ENCODE peak calls at places on chromosomes 4 and X, in four cellular contexts. One of them, this sample, is unnamed.

GRCh38 chr4:184143770-184144564 is 73.7 kb downstream of the ENPP6 start:
- DNase-seq in K562: no peak
- DNase-seq in SW480: no peak
- DNase-seq in activated T-helper 9 cell treated with anti-CD3 and anti-CD28 coated beads, Interleukin-2, amount 50 U/mL, for 16 hours: no peak
- DNase-seq in this sample: no peak

GRCh38 chrX:50154429-50154828 is 46.4 kb downstream of the AKAP4 start:
- DNase-seq in K562: no peak
- DNase-seq in SW480: no peak
- DNase-seq in activated T-helper 9 cell treated with anti-CD3 and anti-CD28 coated beads, Interleukin-2, amount 50 U/mL, for 16 hours: no peak
- DNase-seq in this sample: peak; percentile 79

GRCh38 chr4:135605096-135605495 is 1403.5 kb upstream of the PABPC4L start:
- DNase-seq in K562: no peak
- DNase-seq in SW480: no peak
- DNase-seq in activated T-helper 9 cell treated with anti-CD3 and anti-CD28 coated beads, Interleukin-2, amount 50 U/mL, for 16 hours: no peak
- DNase-seq in this sample: no peak

GRCh38 chrX:39955621-39956020 is 142.1 kb downstream of the BCOR start:
- DNase-seq in K562: no peak
- DNase-seq in SW480: peak; percentile 56
- DNase-seq in activated T-helper 9 cell treated with anti-CD3 and anti-CD28 coated beads, Interleukin-2, amount 50 U/mL, for 16 hours: no peak
- DNase-seq in this sample: no peak

GRCh38 chr4:81410695-81411094 is 61.0 kb downstream of the RASGEF1B start:
- DNase-seq in K562: no peak
- DNase-seq in SW480: no peak
- DNase-seq in activated T-helper 9 cell treated with anti-CD3 and anti-CD28 coated beads, Interleukin-2, amount 50 U/mL, for 16 hours: no peak
- DNase-seq in this sample: no peak

GRCh38 chrX:151359931-151360871 is 36.8 kb upstream of the VMA21 start:
- DNase-seq in K562: peak; percentile 8
- DNase-seq in SW480: peak; percentile 29
- DNase-seq in activated T-helper 9 cell treated with anti-CD3 and anti-CD28 coated beads, Interleukin-2, amount 50 U/mL, for 16 hours: peak; percentile 13
- DNase-seq in this sample: peak; percentile 5

GRCh38 chrX:44400588-44400987 is 57.1 kb upstream of the EFHC2 start:
- DNase-seq in K562: no peak
- DNase-seq in SW480: peak; percentile 60
- DNase-seq in activated T-helper 9 cell treated with anti-CD3 and anti-CD28 coated beads, Interleukin-2, amount 50 U/mL, for 16 hours: no peak
- DNase-seq in this sample: no peak

GRCh38 chr4:151417164-151417571 is 8.2 kb downstream of the FHIP1A start:
- DNase-seq in K562: no peak
- DNase-seq in SW480: no peak
- DNase-seq in activated T-helper 9 cell treated with anti-CD3 and anti-CD28 coated beads, Interleukin-2, amount 50 U/mL, for 16 hours: no peak
- DNase-seq in this sample: no peak

GRCh38 chr4:42750831-42751230 is 93.9 kb upstream of the ATP8A1 start:
- DNase-seq in K562: no peak
- DNase-seq in SW480: no peak
- DNase-seq in activated T-helper 9 cell treated with anti-CD3 and anti-CD28 coated beads, Interleukin-2, amount 50 U/mL, for 16 hours: no peak
- DNase-seq in this sample: no peak

GRCh38 chr4:53596901-53597300 is 5.6 kb upstream of the LNX1 start:
- DNase-seq in K562: no peak
- DNase-seq in SW480: no peak
- DNase-seq in activated T-helper 9 cell treated with anti-CD3 and anti-CD28 coated beads, Interleukin-2, amount 50 U/mL, for 16 hours: no peak
- DNase-seq in this sample: no peak

GRCh38 chrX:139121616-139122286 is 408.8 kb upstream of the F9 start:
- DNase-seq in K562: no peak
- DNase-seq in SW480: no peak
- DNase-seq in activated T-helper 9 cell treated with anti-CD3 and anti-CD28 coated beads, Interleukin-2, amount 50 U/mL, for 16 hours: no peak
- DNase-seq in this sample: no peak

GRCh38 chrX:13764765-13765164 is 30.2 kb downstream of the OFD1 start:
- DNase-seq in K562: no peak
- DNase-seq in SW480: no peak
- DNase-seq in activated T-helper 9 cell treated with anti-CD3 and anti-CD28 coated beads, Interleukin-2, amount 50 U/mL, for 16 hours: no peak
- DNase-seq in this sample: peak; percentile 9

GRCh38 chrX:78650906-78651437 is 8.2 kb downstream of the RTL3 start:
- DNase-seq in K562: no peak
- DNase-seq in SW480: no peak
- DNase-seq in activated T-helper 9 cell treated with anti-CD3 and anti-CD28 coated beads, Interleukin-2, amount 50 U/mL, for 16 hours: no peak
- DNase-seq in this sample: peak; percentile 21

GRCh38 chr4:137425281-137425680 is 107.0 kb downstream of the PCDH18 start:
- DNase-seq in K562: no peak
- DNase-seq in SW480: no peak
- DNase-seq in activated T-helper 9 cell treated with anti-CD3 and anti-CD28 coated beads, Interleukin-2, amount 50 U/mL, for 16 hours: no peak
- DNase-seq in this sample: no peak

GRCh38 chr4:52824603-52825310 is 37.4 kb upstream of the RASL11B start:
- DNase-seq in K562: no peak
- DNase-seq in SW480: peak; percentile 69
- DNase-seq in activated T-helper 9 cell treated with anti-CD3 and anti-CD28 coated beads, Interleukin-2, amount 50 U/mL, for 16 hours: no peak
- DNase-seq in this sample: no peak

GRCh38 chr4:81652069-81652478 is 180.4 kb upstream of the RASGEF1B start:
- DNase-seq in K562: no peak
- DNase-seq in SW480: peak; percentile 13
- DNase-seq in activated T-helper 9 cell treated with anti-CD3 and anti-CD28 coated beads, Interleukin-2, amount 50 U/mL, for 16 hours: no peak
- DNase-seq in this sample: no peak